ENCODE peak calls at places on chromosomes 11 and 22, in eight cellular contexts. Z, I, L, Q, S, E, G and H are unnamed samples.
A peak's percentile ranks its signal among the peaks of the same experiment; 100 is the strongest.

GRCh38 chr11:48307760-48308386 is 1.9 kb downstream of the OR4S1 start:
- DNase-seq in E (no peak), G (no peak), L (peak; percentile 9), S (peak; percentile 52), I (peak; percentile 70), Q (peak; percentile 51), Z (peak; percentile 40), H (peak; percentile 16)

GRCh38 chr11:17807034-17807433 is 72.5 kb downstream of the KCNC1 start:
- DNase-seq in I (no peak), L (peak; percentile 84), E (no peak), S (no peak), G (no peak), Q (no peak), Z (no peak), H (no peak)

GRCh38 chr11:73206751-73207280 is 11.3 kb upstream of the P2RY2 start:
- DNase-seq in L (no peak), Q (peak; percentile 75), G (no peak), I (no peak), S (no peak), Z (no peak), E (no peak), H (no peak)

GRCh38 chr22:44561139-44561840 is 63.3 kb upstream of the RTL6 start:
- DNase-seq in L (no peak), S (no peak), Q (no peak), I (no peak), G (no peak), Z (no peak), E (no peak), H (no peak)

GRCh38 chr11:22162754-22163153 is 30.1 kb upstream of the ANO5 start:
- DNase-seq in Z (no peak), I (no peak), Q (no peak), S (no peak), E (no peak), G (no peak), L (no peak), H (no peak)

GRCh38 chr11:69803022-69803421 is 16.2 kb downstream of the FGF3 start:
- DNase-seq in S (no peak), G (no peak), Z (no peak), E (no peak), L (no peak), Q (no peak), I (no peak), H (no peak)

GRCh38 chr22:21587803-21588611 is 20.5 kb downstream of the UBE2L3 start:
- DNase-seq in Z (no peak), I (no peak), S (no peak), E (no peak), L (peak; percentile 15), Q (peak; percentile 25), G (no peak), H (no peak)

GRCh38 chr11:29446132-29446531 is 570.7 kb downstream of the KCNA4 start:
- DNase-seq in L (no peak), Q (no peak), Z (no peak), G (no peak), S (no peak), E (no peak), I (no peak), H (no peak)

GRCh38 chr22:44259366-44260215 is 53.2 kb downstream of the SHISAL1 start:
- DNase-seq in I (no peak), E (no peak), S (no peak), Q (no peak), Z (no peak), G (no peak), L (no peak), H (peak; percentile 36)

GRCh38 chr11:104148074-104148473 is 15.9 kb downstream of the PDGFD start:
- DNase-seq in Q (no peak), I (no peak), Z (no peak), L (no peak), S (no peak), E (no peak), G (no peak), H (no peak)

GRCh38 chr11:107496011-107496410 is 38.4 kb upstream of the CWF19L2 start:
- DNase-seq in E (no peak), S (no peak), Q (peak; percentile 10), I (no peak), L (no peak), G (no peak), Z (no peak), H (no peak)

GRCh38 chr11:69308531-69308930 is 14.6 kb downstream of the MYEOV start:
- DNase-seq in Z (no peak), L (no peak), S (peak; percentile 23), E (no peak), G (no peak), Q (no peak), I (no peak), H (no peak)

GRCh38 chr22:49575703-49576081 is 252.0 kb downstream of the BRD1 start:
- DNase-seq in I (no peak), Z (no peak), L (no peak), S (no peak), E (no peak), G (no peak), Q (no peak), H (no peak)

GRCh38 chr22:26894766-26895485 is 237.5 kb downstream of the MIAT start:
- DNase-seq in Q (peak; percentile 93), S (no peak), I (no peak), L (no peak), Z (no peak), G (no peak), E (no peak), H (no peak)

GRCh38 chr11:128587415-128587814 is at the start of gene ETS1:
- DNase-seq in E (no peak), S (no peak), Z (no peak), L (no peak), I (no peak), Q (no peak), G (no peak), H (no peak)

GRCh38 chr11:128588086-128588485 is 728 bp upstream of the ETS1 start:
- DNase-seq in Q (no peak), G (no peak), S (no peak), L (no peak), Z (no peak), E (no peak), I (no peak), H (no peak)

GRCh38 chr11:128584253-128584652 is 3.1 kb downstream of the ETS1 start:
- DNase-seq in Z (no peak), I (no peak), Q (no peak), G (no peak), E (no peak), S (no peak), L (no peak), H (no peak)

GRCh38 chr11:128585498-128586238 is 1.7 kb downstream of the ETS1 start:
- DNase-seq in L (no peak), E (no peak), I (no peak), Q (no peak), G (no peak), Z (no peak), S (no peak), H (no peak)

GRCh38 chr11:128586689-128587088 is 669 bp downstream of the ETS1 start:
- DNase-seq in G (no peak), E (no peak), L (no peak), S (no peak), Z (no peak), I (no peak), Q (no peak), H (no peak)
- H3K27me3 ChIP-seq in G (no peaks in the 10 kb centered on the region), E (no peaks in the 10 kb centered on the region), L (peaks cover 52% of the 10 kb centered on the region), S (no peaks in the 10 kb centered on the region), Z (no peaks in the 10 kb centered on the region), I (no peaks in the 10 kb centered on the region), Q (no peaks in the 10 kb centered on the region), H (no peaks in the 10 kb centered on the region)

GRCh38 chr22:30885001-30885366 is 83.6 kb downstream of the MORC2 start:
- DNase-seq in L (no peak), I (no peak), Q (no peak), G (no peak), S (no peak), E (no peak), Z (no peak), H (no peak)
- H3K27ac ChIP-seq in L (no peak overlapping the region), I (no peak overlapping the region), Q (no peak overlapping the region), G (no peak overlapping the region), S (no peak overlapping the region), E (no peak overlapping the region), Z (no peak overlapping the region), H (no peak overlapping the region)

GRCh38 chr11:128841461-128842072 is 25.5 kb downstream of the KCNJ1 start:
- DNase-seq in L (no peak), E (no peak), Q (no peak), S (no peak), Z (no peak), I (no peak), G (no peak), H (no peak)

GRCh38 chr11:128843198-128843766 is 23.8 kb downstream of the KCNJ1 start:
- DNase-seq in I (no peak), G (no peak), Z (no peak), Q (no peak), S (no peak), L (no peak), E (no peak), H (no peak)

GRCh38 chr11:128839081-128839480 is 28.0 kb downstream of the KCNJ1 start:
- DNase-seq in Z (no peak), E (no peak), S (no peak), G (no peak), Q (no peak), I (no peak), L (no peak), H (no peak)

GRCh38 chr11:128840137-128840536 is 27.0 kb downstream of the KCNJ1 start:
- DNase-seq in G (no peak), Z (no peak), S (peak; percentile 76), L (no peak), I (no peak), E (no peak), Q (no peak), H (no peak)

DNA sequence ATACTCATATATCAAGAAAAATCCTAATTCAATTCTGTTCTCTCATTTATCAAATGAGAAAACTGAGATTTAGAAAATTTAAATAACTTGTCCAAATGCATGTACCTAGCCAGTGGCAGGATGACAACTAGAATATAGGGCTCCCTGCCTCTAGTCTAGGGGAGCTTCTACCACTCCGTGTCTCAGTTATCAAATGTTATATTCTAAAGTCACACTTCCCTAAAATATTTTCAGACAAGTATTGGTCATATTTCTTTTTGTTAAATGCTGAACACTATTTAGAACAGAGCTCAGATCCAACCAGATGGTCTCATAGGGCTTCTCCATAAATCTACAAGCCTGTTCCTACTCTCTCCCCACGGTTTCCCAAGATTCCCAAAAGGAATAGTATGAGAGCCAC is 26.3 kb downstream of the KCNJ1 start:
- DNase-seq in S (no peak), E (no peak), G (no peak), I (no peak), Q (no peak), L (no peak), Z (no peak), H (no peak)
- H3K27me3 ChIP-seq in S (no peaks in the 10 kb centered on the region), E (no peaks in the 10 kb centered on the region), G (no peaks in the 10 kb centered on the region), I (no peaks in the 10 kb centered on the region), Q (no peaks in the 10 kb centered on the region), L (no peaks in the 10 kb centered on the region), Z (no peaks in the 10 kb centered on the region), H (peaks cover 5% of the 10 kb centered on the region)

DNA sequence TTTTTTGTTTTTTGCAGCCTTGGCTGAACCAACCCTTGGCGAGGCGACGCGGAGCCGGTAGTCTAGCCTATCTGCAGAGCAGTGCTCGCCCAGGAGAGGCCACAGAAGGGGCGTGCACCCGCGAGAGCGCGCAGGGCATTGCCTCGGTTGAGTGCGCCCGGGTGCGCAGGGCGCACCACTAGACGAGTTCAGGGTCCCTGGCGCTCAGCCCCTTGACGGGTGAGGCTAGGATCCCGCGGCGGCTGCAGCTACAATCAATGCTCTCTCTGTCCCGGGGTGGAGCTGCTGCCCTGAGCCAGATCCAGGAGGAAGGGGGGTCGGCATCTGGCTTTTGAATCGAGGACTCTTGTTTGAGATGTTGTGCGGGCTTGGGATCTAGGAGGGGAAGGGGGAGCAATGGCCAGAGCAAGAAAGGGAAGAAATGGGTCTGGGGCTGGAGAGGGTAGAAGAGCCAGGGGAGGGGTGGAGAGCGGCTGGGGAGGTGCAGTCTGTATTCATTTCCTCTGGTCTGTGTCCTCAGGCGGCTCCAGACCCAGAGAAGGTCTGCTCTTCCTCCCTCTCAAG is 949 bp downstream of the THY1 start:
- DNase-seq in Z (no peak), S (no peak), I (no peak), L (peak; percentile 67), Q (peak; percentile 12), E (no peak), G (no peak), H (no peak)
- H3K27ac ChIP-seq in Z (no peak overlapping the region), S (no peak overlapping the region), I (no peak overlapping the region), L (peak overlapping the region; percentile 40), Q (no peak overlapping the region), E (peak overlapping the region; percentile 63), G (no peak overlapping the region), H (no peak overlapping the region)